ENCODE peak calls at places on chromosomes 7 and 10, in nine cellular contexts. One of them, this sample, is unnamed.

GRCh38 chr10:46556515-46557318 is at the start of gene GPRIN2:
- DNase-seq in transverse colon: peak
- DNase-seq in H1: peak
- DNase-seq in kidney epithelial cell: no peak
- DNase-seq in pancreas: peak
- DNase-seq in A549: peak
- DNase-seq in left ventricle myocardium inferior: peak
- DNase-seq in AG10803: no peak
- DNase-seq in hepatocyte: peak
- DNase-seq in this sample: no peak

GRCh38 chr10:13904053-13904452 is 317.3 kb downstream of the PRPF18 start:
- DNase-seq in transverse colon: no peak
- DNase-seq in H1: no peak
- DNase-seq in kidney epithelial cell: no peak
- DNase-seq in pancreas: no peak
- DNase-seq in A549: no peak
- DNase-seq in left ventricle myocardium inferior: no peak
- DNase-seq in AG10803: no peak
- DNase-seq in hepatocyte: no peak
- DNase-seq in this sample: no peak

GRCh38 chr7:33334349-33334748 is 205.0 kb downstream of the BBS9 start:
- DNase-seq in transverse colon: no peak
- DNase-seq in H1: no peak
- DNase-seq in kidney epithelial cell: no peak
- DNase-seq in pancreas: no peak
- DNase-seq in A549: no peak
- DNase-seq in left ventricle myocardium inferior: no peak
- DNase-seq in AG10803: peak
- DNase-seq in hepatocyte: peak
- DNase-seq in this sample: peak

GRCh38 chr7:135147899-135148721 is at the start of gene TMEM140:
- DNase-seq in transverse colon: peak
- DNase-seq in H1: no peak
- DNase-seq in kidney epithelial cell: no peak
- DNase-seq in pancreas: no peak
- DNase-seq in A549: no peak
- DNase-seq in left ventricle myocardium inferior: no peak
- DNase-seq in AG10803: peak
- DNase-seq in hepatocyte: peak
- DNase-seq in this sample: peak

GRCh38 chr10:28253174-28253783 is 49.6 kb downstream of the MPP7 start:
- DNase-seq in transverse colon: no peak
- DNase-seq in H1: no peak
- DNase-seq in kidney epithelial cell: no peak
- DNase-seq in pancreas: no peak
- DNase-seq in A549: no peak
- DNase-seq in left ventricle myocardium inferior: no peak
- DNase-seq in AG10803: peak
- DNase-seq in hepatocyte: no peak
- DNase-seq in this sample: no peak

GRCh38 chr7:83305027-83305426 is 142.3 kb upstream of the PCLO start:
- DNase-seq in transverse colon: no peak
- DNase-seq in H1: no peak
- DNase-seq in kidney epithelial cell: no peak
- DNase-seq in pancreas: no peak
- DNase-seq in A549: no peak
- DNase-seq in left ventricle myocardium inferior: no peak
- DNase-seq in AG10803: no peak
- DNase-seq in hepatocyte: no peak
- DNase-seq in this sample: no peak

GRCh38 chr10:124149143-124149542 is 55.7 kb upstream of the CHST15 start:
- DNase-seq in transverse colon: no peak
- DNase-seq in H1: no peak
- DNase-seq in kidney epithelial cell: no peak
- DNase-seq in pancreas: no peak
- DNase-seq in A549: no peak
- DNase-seq in left ventricle myocardium inferior: no peak
- DNase-seq in AG10803: no peak
- DNase-seq in hepatocyte: no peak
- DNase-seq in this sample: no peak

GRCh38 chr10:93462881-93463280 is 19.3 kb downstream of the MYOF start:
- DNase-seq in transverse colon: no peak
- DNase-seq in H1: no peak
- DNase-seq in kidney epithelial cell: no peak
- DNase-seq in pancreas: no peak
- DNase-seq in A549: no peak
- DNase-seq in left ventricle myocardium inferior: no peak
- DNase-seq in AG10803: no peak
- DNase-seq in hepatocyte: no peak
- DNase-seq in this sample: peak

GRCh38 chr7:127245582-127245981 is 7.2 kb downstream of the GRM8 start:
- DNase-seq in transverse colon: no peak
- DNase-seq in H1: no peak
- DNase-seq in kidney epithelial cell: no peak
- DNase-seq in pancreas: no peak
- DNase-seq in A549: no peak
- DNase-seq in left ventricle myocardium inferior: no peak
- DNase-seq in AG10803: no peak
- DNase-seq in hepatocyte: no peak
- DNase-seq in this sample: no peak

DNA sequence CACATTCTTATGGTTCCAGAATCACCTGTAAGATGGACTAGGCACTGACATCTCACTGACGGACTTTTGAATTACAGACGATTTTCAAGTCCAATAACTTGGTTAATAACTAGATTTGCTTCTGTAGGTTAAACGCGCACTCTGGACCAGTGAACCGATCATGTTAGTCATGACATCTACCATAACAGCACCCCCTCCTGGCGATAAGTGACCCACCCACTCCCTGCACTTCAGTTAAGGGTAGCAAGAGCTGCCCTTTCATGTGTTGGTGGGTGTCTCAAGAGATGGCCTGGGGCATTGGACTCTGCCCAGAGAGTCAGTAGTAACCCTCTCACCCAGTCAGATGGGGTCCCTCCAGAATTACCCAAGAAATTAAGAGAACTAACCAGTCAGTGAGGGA is 12.9 kb downstream of the GRM8 start:
- DNase-seq in transverse colon: no peak
- DNase-seq in H1: peak
- DNase-seq in kidney epithelial cell: no peak
- DNase-seq in pancreas: no peak
- DNase-seq in A549: no peak
- DNase-seq in left ventricle myocardium inferior: no peak
- DNase-seq in AG10803: no peak
- DNase-seq in hepatocyte: no peak
- DNase-seq in this sample: no peak
- TF ChIP-seq CTCF in transverse colon: no peak
- TF ChIP-seq CTCF in H1: peak
- TF ChIP-seq CTCF in kidney epithelial cell: no peak
- TF ChIP-seq CTCF in pancreas: no peak
- TF ChIP-seq CTCF in A549: no peak
- TF ChIP-seq CTCF in left ventricle myocardium inferior: no peak
- TF ChIP-seq CTCF in AG10803: no peak
- TF ChIP-seq CTCF in hepatocyte: no peak
- TF ChIP-seq CTCF in this sample: no peak

DNA sequence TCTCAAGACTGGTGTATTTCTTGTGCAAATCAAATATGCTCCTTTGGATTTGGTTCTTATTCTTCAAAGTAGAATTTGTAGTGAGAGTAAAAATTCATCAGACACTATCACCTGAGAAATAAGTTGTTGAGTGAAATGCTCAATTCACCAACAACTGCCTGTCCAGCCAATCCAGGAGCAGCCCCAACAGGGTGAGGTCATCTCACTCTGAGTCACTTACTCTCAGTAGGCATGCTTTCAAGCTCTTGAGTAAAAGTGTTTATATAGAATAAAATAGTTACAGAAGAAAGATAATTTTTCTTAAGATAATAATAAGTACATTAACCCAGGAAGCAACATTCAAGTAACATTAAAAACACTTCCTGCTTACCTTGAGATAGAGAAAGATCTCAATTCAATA is 287.6 kb upstream of the NPVF start:
- DNase-seq in transverse colon: no peak
- DNase-seq in H1: no peak
- DNase-seq in kidney epithelial cell: no peak
- DNase-seq in pancreas: no peak
- DNase-seq in A549: no peak
- DNase-seq in left ventricle myocardium inferior: no peak
- DNase-seq in AG10803: no peak
- DNase-seq in hepatocyte: no peak
- DNase-seq in this sample: no peak
- H3K4me3 ChIP-seq in transverse colon: no peak
- H3K4me3 ChIP-seq in H1: no peak
- H3K4me3 ChIP-seq in kidney epithelial cell: no peak
- H3K4me3 ChIP-seq in pancreas: no peak
- H3K4me3 ChIP-seq in A549: no peak
- H3K4me3 ChIP-seq in left ventricle myocardium inferior: no peak
- H3K4me3 ChIP-seq in AG10803: no peak
- H3K4me3 ChIP-seq in hepatocyte: no peak
- H3K4me3 ChIP-seq in this sample: no peak

GRCh38 chr7:127710635-127711034 is 58.6 kb downstream of the SND1 start:
- DNase-seq in transverse colon: no peak
- DNase-seq in H1: no peak
- DNase-seq in kidney epithelial cell: no peak
- DNase-seq in pancreas: no peak
- DNase-seq in A549: no peak
- DNase-seq in left ventricle myocardium inferior: no peak
- DNase-seq in AG10803: no peak
- DNase-seq in hepatocyte: no peak
- DNase-seq in this sample: no peak
- TF ChIP-seq CTCF in transverse colon: no peak
- TF ChIP-seq CTCF in H1: no peak
- TF ChIP-seq CTCF in kidney epithelial cell: no peak
- TF ChIP-seq CTCF in pancreas: no peak
- TF ChIP-seq CTCF in A549: no peak
- TF ChIP-seq CTCF in left ventricle myocardium inferior: no peak
- TF ChIP-seq CTCF in AG10803: no peak
- TF ChIP-seq CTCF in hepatocyte: no peak
- TF ChIP-seq CTCF in this sample: no peak

DNA sequence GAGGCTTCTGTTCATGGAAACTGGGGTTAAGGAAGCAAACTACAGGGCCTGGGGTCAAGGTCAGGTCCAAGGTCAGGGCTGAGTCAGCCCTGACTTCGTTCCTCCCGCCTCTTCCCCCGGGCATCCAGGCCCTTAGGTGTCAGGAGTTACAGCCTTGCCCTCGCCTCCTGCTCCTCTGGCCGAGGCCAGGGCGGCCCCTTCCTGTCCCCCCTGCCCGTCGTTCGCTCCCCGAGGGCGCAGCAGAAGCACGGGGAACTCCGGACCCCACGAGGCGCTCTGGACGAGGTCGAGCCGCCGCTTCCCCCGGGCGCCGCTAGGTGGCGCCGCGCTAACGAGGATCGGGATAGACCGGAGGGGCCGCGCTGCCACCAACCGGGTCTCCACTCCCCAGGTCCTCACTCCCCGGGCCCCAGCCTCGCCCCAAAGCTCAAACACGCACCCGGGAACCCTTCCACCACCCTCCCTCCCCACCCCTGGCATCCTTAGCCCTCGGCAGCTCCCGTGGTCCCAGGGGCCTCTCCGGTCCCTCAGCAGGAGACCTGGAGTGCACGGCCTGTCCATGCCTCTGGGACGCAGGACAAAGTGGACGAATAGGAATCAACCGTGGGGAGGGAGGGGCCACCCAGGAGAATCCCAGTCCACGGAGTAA is 59.2 kb upstream of the MYL10 start:
- DNase-seq in transverse colon: peak
- DNase-seq in H1: peak
- DNase-seq in kidney epithelial cell: no peak
- DNase-seq in pancreas: peak
- DNase-seq in A549: peak
- DNase-seq in left ventricle myocardium inferior: peak
- DNase-seq in AG10803: peak
- DNase-seq in hepatocyte: peak
- DNase-seq in this sample: peak
- H3K4me3 ChIP-seq in transverse colon: peak
- H3K4me3 ChIP-seq in H1: no peak
- H3K4me3 ChIP-seq in kidney epithelial cell: no peak
- H3K4me3 ChIP-seq in pancreas: peak
- H3K4me3 ChIP-seq in A549: peak
- H3K4me3 ChIP-seq in left ventricle myocardium inferior: peak
- H3K4me3 ChIP-seq in AG10803: peak
- H3K4me3 ChIP-seq in hepatocyte: no peak
- H3K4me3 ChIP-seq in this sample: peak

GRCh38 chr10:5600908-5601307 is 65.5 kb downstream of the ASB13 start:
- DNase-seq in transverse colon: no peak
- DNase-seq in H1: no peak
- DNase-seq in kidney epithelial cell: no peak
- DNase-seq in pancreas: no peak
- DNase-seq in A549: no peak
- DNase-seq in left ventricle myocardium inferior: no peak
- DNase-seq in AG10803: no peak
- DNase-seq in hepatocyte: no peak
- DNase-seq in this sample: no peak
- TF ChIP-seq CTCF in transverse colon: no peak
- TF ChIP-seq CTCF in H1: no peak
- TF ChIP-seq CTCF in kidney epithelial cell: no peak
- TF ChIP-seq CTCF in pancreas: no peak
- TF ChIP-seq CTCF in A549: no peak
- TF ChIP-seq CTCF in left ventricle myocardium inferior: no peak
- TF ChIP-seq CTCF in AG10803: no peak
- TF ChIP-seq CTCF in hepatocyte: no peak
- TF ChIP-seq CTCF in this sample: no peak

DNA sequence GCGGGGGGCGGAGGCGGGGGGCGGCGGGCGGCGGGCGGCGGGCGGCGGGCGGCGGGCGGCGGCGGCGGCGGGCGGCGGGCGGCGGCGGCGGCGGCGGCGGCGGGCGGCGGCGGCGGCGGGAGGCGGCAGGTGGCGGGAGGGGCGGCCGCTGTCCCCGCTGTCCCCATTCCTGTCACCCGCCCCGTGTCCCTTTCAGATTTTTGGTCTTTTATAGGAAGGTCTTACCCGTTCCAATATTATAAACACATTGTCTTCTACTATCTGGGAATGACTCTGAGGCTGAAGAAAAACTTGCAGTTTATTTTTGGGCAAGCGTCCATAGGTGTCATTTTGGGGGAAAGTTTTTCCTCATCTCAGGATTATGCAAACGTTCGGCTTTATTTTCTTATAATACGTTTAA is 530 bp downstream of the ZNF713 start:
- DNase-seq in transverse colon: no peak
- DNase-seq in H1: no peak
- DNase-seq in kidney epithelial cell: no peak
- DNase-seq in pancreas: no peak
- DNase-seq in A549: no peak
- DNase-seq in left ventricle myocardium inferior: no peak
- DNase-seq in AG10803: no peak
- DNase-seq in hepatocyte: no peak
- DNase-seq in this sample: peak
- H3K4me3 ChIP-seq in transverse colon: peak
- H3K4me3 ChIP-seq in H1: peak
- H3K4me3 ChIP-seq in kidney epithelial cell: peak
- H3K4me3 ChIP-seq in pancreas: peak
- H3K4me3 ChIP-seq in A549: peak
- H3K4me3 ChIP-seq in left ventricle myocardium inferior: peak
- H3K4me3 ChIP-seq in AG10803: peak
- H3K4me3 ChIP-seq in hepatocyte: peak
- H3K4me3 ChIP-seq in this sample: peak

This sample was measured in fibroblast of the aortic adventitia.